ENCODE peak calls at places on chromosome 17, in eight cellular contexts. N, Y, A, V, M, I, K and D are unnamed samples.

GRCh38 chr17:72358465-72358864 is 237.6 kb downstream of the SOX9 start:
- DNase-seq in N (no peak), Y (no peak), A (no peak), V (no peak), M (no peak), I (no peak), K (no peak), D (no peak)

GRCh38 chr17:74190154-74190553 is 13.3 kb upstream of the RPL38 start:
- DNase-seq in N (peak), Y (peak), A (peak), V (peak), M (no peak), I (no peak), K (no peak), D (no peak)

GRCh38 chr17:57406131-57406980 is 150.0 kb downstream of the MSI2 start:
- DNase-seq in N (no peak), Y (no peak), A (no peak), V (no peak), M (no peak), I (no peak), K (no peak), D (no peak)

GRCh38 chr17:17840751-17841591 is 4.2 kb upstream of the SREBF1 start:
- DNase-seq in N (no peak), Y (peak), A (peak), V (no peak), M (no peak), I (no peak), K (no peak), D (no peak)

GRCh38 chr17:67441052-67441738 is 64.1 kb downstream of the PITPNC1 start:
- DNase-seq in N (peak), Y (peak), A (no peak), V (no peak), M (no peak), I (no peak), K (no peak), D (peak)

GRCh38 chr17:57356722-57357391 is 100.5 kb downstream of the MSI2 start:
- DNase-seq in N (no peak), Y (peak), A (no peak), V (no peak), M (no peak), I (no peak), K (no peak), D (no peak)

GRCh38 chr17:18004345-18004744 is 31.7 kb downstream of the DRC3 start:
- DNase-seq in N (no peak), Y (no peak), A (no peak), V (no peak), M (no peak), I (no peak), K (no peak), D (no peak)

GRCh38 chr17:622356-622755 is 92.3 kb downstream of the VPS53 start:
- DNase-seq in N (no peak), Y (peak), A (no peak), V (no peak), M (peak), I (no peak), K (no peak), D (no peak)

GRCh38 chr17:17515921-17516295 is 19.7 kb upstream of the RASD1 start:
- DNase-seq in N (no peak), Y (no peak), A (no peak), V (no peak), M (no peak), I (no peak), K (no peak), D (no peak)